ENCODE peak calls at places on chromosomes 6 and 20, in nine cellular contexts. V is activated CD4-positive, CD25-positive, alpha-beta regulatory T cell; C is EL; X is left colon; L is non-pigmented ciliary epithelial cell; Y is naive thymus-derived CD8-positive, alpha-beta T cell; H is cardiac fibroblast; P is AG09309; S is fibroblast of the conjunctiva. E is an unnamed sample.
A peak's percentile ranks its signal among the peaks of the same experiment; 100 is the strongest.

GRCh38 chr6:137894779-137895385 is 27.8 kb downstream of the TNFAIP3 start:
- DNase-seq in V (no peak), C (peak; percentile 70), X (no peak), L (no peak), Y (no peak), H (peak; percentile 79), P (peak; percentile 69), S (no peak), E (no peak)

GRCh38 chr6:21185849-21186478 is 407.6 kb upstream of the SOX4 start:
- DNase-seq in V (no peak), C (no peak), X (no peak), L (no peak), Y (no peak), H (no peak), P (no peak), S (no peak), E (no peak)

GRCh38 chr20:2305946-2306345 is 10.1 kb downstream of the TGM3 start:
- DNase-seq in V (no peak), C (no peak), X (peak; percentile 81), L (no peak), Y (no peak), H (no peak), P (no peak), S (no peak), E (no peak)

GRCh38 chr6:120262354-120262753 is 912.8 kb upstream of the MAN1A1 start:
- DNase-seq in V (no peak), C (no peak), X (no peak), L (no peak), Y (no peak), H (no peak), P (no peak), S (no peak), E (no peak)

GRCh38 chr6:7071405-7071804 is 36.4 kb upstream of the RREB1 start:
- DNase-seq in V (no peak), C (no peak), X (no peak), L (no peak), Y (no peak), H (no peak), P (no peak), S (no peak), E (no peak)

GRCh38 chr6:45606831-45607400 is 229.2 kb upstream of the SUPT3H start:
- DNase-seq in V (no peak), C (no peak), X (no peak), L (no peak), Y (no peak), H (no peak), P (no peak), S (no peak), E (no peak)

GRCh38 chr6:6003334-6004146 is 3.2 kb downstream of the NRN1 start:
- DNase-seq in V (no peak), C (peak; percentile 37), X (no peak), L (no peak), Y (peak; percentile 51), H (no peak), P (no peak), S (no peak), E (no peak)

GRCh38 chr6:9456241-9456658 is 958.6 kb downstream of the TFAP2A start:
- DNase-seq in V (no peak), C (no peak), X (no peak), L (no peak), Y (no peak), H (no peak), P (no peak), S (no peak), E (no peak)

GRCh38 chr6:33957391-33958207 is 153.8 kb upstream of the MLN start:
- DNase-seq in V (no peak), C (no peak), X (no peak), L (no peak), Y (no peak), H (no peak), P (no peak), S (no peak), E (no peak)

GRCh38 chr20:56779452-56780143 is 150.5 kb downstream of the TFAP2C start:
- DNase-seq in V (no peak), C (no peak), X (no peak), L (no peak), Y (no peak), H (no peak), P (no peak), S (no peak), E (no peak)